ENCODE peak calls at places on chromosomes 4 and X, in seven cellular contexts. Q is pancreas; Z is activated naive CD4-positive, alpha-beta T cell treated with anti-CD3 and anti-CD28 coated beads for 36 hours; T is nucleus accumbens; N is GM10248; K is neuronal stem cell; F is stimulated activated CD4-positive, alpha-beta T cell treated with anti-CD3 and anti-CD28 coated beads, TNF-alpha, amount 100 ng/mL, for 48 hours. H is an unnamed sample.

GRCh38 chr4:150316332-150317205 is 238.3 kb downstream of the DCLK2 start:
- DNase-seq in K (no peak), F (no peak), T (no peak), Q (no peak), N (no peak), Z (no peak), H (no peak)

GRCh38 chr4:98625399-98625798 is 33.0 kb downstream of the TSPAN5 start:
- DNase-seq in Q (no peak), T (no peak), N (no peak), Z (no peak), F (no peak), K (no peak), H (no peak)

GRCh38 chr4:2811830-2812599 is 19.1 kb downstream of the SH3BP2 start:
- DNase-seq in N (peak), K (no peak), Z (peak), F (peak), T (no peak), Q (no peak), H (peak)

GRCh38 chrX:137432609-137433008 is 133.3 kb upstream of the ZIC3 start:
- DNase-seq in F (no peak), T (no peak), K (no peak), Q (no peak), Z (peak), N (no peak), H (peak)

GRCh38 chr4:142406051-142406549 is 440.0 kb downstream of the INPP4B start:
- DNase-seq in K (no peak), Z (no peak), T (no peak), F (no peak), Q (no peak), N (no peak), H (peak)

GRCh38 chr4:37767546-37767945 is 58.9 kb upstream of the PGM2 start:
- DNase-seq in N (no peak), T (no peak), K (no peak), Z (no peak), Q (peak), F (no peak), H (no peak)

GRCh38 chr4:89486042-89486441 is 178.4 kb upstream of the GPRIN3 start:
- DNase-seq in N (no peak), Z (no peak), Q (no peak), K (no peak), F (no peak), T (no peak), H (no peak)

GRCh38 chr4:112145820-112146813 is 863 bp downstream of the FAM241A start:
- DNase-seq in Z (peak), K (peak), T (no peak), Q (peak), F (peak), N (peak), H (peak)

GRCh38 chr4:183499389-183499788 is 5.5 kb upstream of the ING2 start:
- DNase-seq in F (no peak), Z (peak), T (no peak), K (no peak), Q (no peak), N (no peak), H (no peak)

GRCh38 chr4:168076989-168077725 is 15.2 kb upstream of the ANXA10 start:
- DNase-seq in N (peak), T (no peak), F (peak), K (peak), Q (no peak), Z (peak), H (peak)

GRCh38 chr4:99179626-99180025 is 35.5 kb upstream of the ADH4 start:
- DNase-seq in K (no peak), T (no peak), Q (peak), N (no peak), Z (no peak), F (no peak), H (no peak)

GRCh38 chrX:16096131-16096530 is 27.2 kb upstream of the GRPR start:
- DNase-seq in Q (no peak), K (no peak), F (no peak), N (no peak), T (no peak), Z (no peak), H (peak)

GRCh38 chr4:139950568-139950967 is 203.4 kb downstream of the MAML3 start:
- DNase-seq in K (no peak), F (no peak), T (no peak), N (peak), Z (peak), Q (no peak), H (no peak)

GRCh38 chr4:139455187-139455586 is 1.3 kb downstream of the RAB33B start:
- DNase-seq in N (no peak), T (no peak), K (no peak), F (no peak), Q (no peak), Z (no peak), H (no peak)

GRCh38 chr4:185839204-185839712 is 27.3 kb upstream of the SORBS2 start:
- DNase-seq in F (no peak), N (no peak), Q (no peak), T (no peak), Z (no peak), K (peak), H (peak)

GRCh38 chrX:71105638-71106037 is 902 bp downstream of the CXorf65 start:
- DNase-seq in Q (no peak), T (no peak), Z (no peak), K (no peak), F (no peak), N (no peak), H (no peak)

GRCh38 chr4:47543331-47543730 is 58.3 kb downstream of the ATP10D start:
- DNase-seq in Q (no peak), T (no peak), Z (no peak), K (no peak), N (no peak), F (no peak), H (no peak)

GRCh38 chrX:10676239-10676971 is 56.0 kb upstream of the MID1 start:
- DNase-seq in Z (no peak), T (no peak), Q (no peak), N (no peak), F (no peak), K (peak), H (peak)

GRCh38 chr4:139014391-139015268 is 951 bp upstream of the NOCT start:
- DNase-seq in T (no peak), Q (no peak), F (peak), K (no peak), N (peak), Z (peak), H (no peak)

GRCh38 chrX:123084797-123085196 is 99.3 kb upstream of the GRIA3 start:
- DNase-seq in T (no peak), K (no peak), N (no peak), Z (no peak), Q (no peak), F (no peak), H (no peak)

GRCh38 chrX:42577936-42578335 is 200.0 kb downstream of the PPP1R2C start:
- DNase-seq in Q (no peak), N (no peak), T (no peak), Z (no peak), K (no peak), F (no peak), H (no peak)

GRCh38 chr4:174217273-174218126 is 66.0 kb downstream of the FBXO8 start:
- DNase-seq in N (peak), K (peak), Q (no peak), T (no peak), F (no peak), Z (no peak), H (peak)

GRCh38 chr4:122832732-122833131 is 6.1 kb downstream of the FGF2 start:
- DNase-seq in N (no peak), Q (no peak), F (no peak), K (no peak), T (no peak), Z (no peak), H (no peak)

GRCh38 chr4:188372856-188373255 is 233.6 kb downstream of the TRIML1 start:
- DNase-seq in T (no peak), N (no peak), Q (no peak), Z (no peak), K (no peak), F (no peak), H (no peak)

GRCh38 chrX:65755786-65756185 is 88.3 kb downstream of the MSN start:
- DNase-seq in N (no peak), F (no peak), Z (peak), T (no peak), K (no peak), Q (no peak), H (no peak)

GRCh38 chrX:143934542-143934941 is 50.7 kb downstream of the UBE2NL start:
- DNase-seq in Z (no peak), T (no peak), F (no peak), N (no peak), Q (no peak), K (no peak), H (peak)

GRCh38 chr4:152807294-152807829 is 27.6 kb downstream of the ARFIP1 start:
- DNase-seq in T (no peak), K (no peak), Q (no peak), F (no peak), N (no peak), Z (no peak), H (no peak)

GRCh38 chr4:82698412-82698811 is 100.2 kb downstream of the SCD5 start:
- DNase-seq in F (no peak), Q (no peak), T (no peak), N (no peak), Z (no peak), K (no peak), H (no peak)

GRCh38 chr4:83771113-83771705 is 235.3 kb downstream of the GPAT3 start:
- DNase-seq in F (no peak), K (peak), Q (peak), Z (peak), N (peak), T (no peak), H (peak)

GRCh38 chr4:185134176-185134869 is 8.7 kb upstream of the SLC25A4 start:
- DNase-seq in Q (no peak), T (no peak), N (peak), F (no peak), Z (no peak), K (no peak), H (no peak)

GRCh38 chr4:154231796-154232478 is 259.7 kb downstream of the DCHS2 start:
- DNase-seq in N (no peak), T (no peak), F (no peak), Z (no peak), K (no peak), Q (no peak), H (no peak)

GRCh38 chr4:139913398-139913990 is 240.5 kb downstream of the MAML3 start:
- DNase-seq in Q (peak), N (no peak), T (no peak), F (no peak), K (no peak), Z (no peak), H (no peak)

GRCh38 chrX:2583194-2584162 is 82.7 kb upstream of the DHRSX start:
- DNase-seq in T (no peak), Z (no peak), F (no peak), K (no peak), Q (no peak), N (no peak), H (no peak)

H was measured in nephron progenitor cell.